ENCODE peak calls at places on chromosomes 2 and 18, in five cellular contexts. One of them, this sample, is unnamed.

GRCh38 chr2:152632736-152633135 is 84.5 kb downstream of the PRPF40A start:
- DNase-seq in choroid plexus epithelial cell: no peak
- DNase-seq in astrocyte of the cerebellum: no peak
- DNase-seq in CD8-positive, alpha-beta T cell: no peak
- DNase-seq in bronchial epithelial cell: no peak
- DNase-seq in this sample: no peak

GRCh38 chr2:240257940-240258580 is 117.6 kb upstream of the OTOS start:
- DNase-seq in choroid plexus epithelial cell: no peak
- DNase-seq in astrocyte of the cerebellum: no peak
- DNase-seq in CD8-positive, alpha-beta T cell: no peak
- DNase-seq in bronchial epithelial cell: no peak
- DNase-seq in this sample: no peak

GRCh38 chr2:156333274-156333950 is 891 bp upstream of the NR4A2 start:
- DNase-seq in choroid plexus epithelial cell: no peak
- DNase-seq in astrocyte of the cerebellum: no peak
- DNase-seq in CD8-positive, alpha-beta T cell: no peak
- DNase-seq in bronchial epithelial cell: no peak
- DNase-seq in this sample: no peak

GRCh38 chr2:190514676-190515075 is 19.8 kb downstream of the NEMP2 start:
- DNase-seq in choroid plexus epithelial cell: no peak
- DNase-seq in astrocyte of the cerebellum: no peak
- DNase-seq in CD8-positive, alpha-beta T cell: no peak
- DNase-seq in bronchial epithelial cell: no peak
- DNase-seq in this sample: no peak

GRCh38 chr2:102932521-102932920 is 170.7 kb downstream of the TMEM182 start:
- DNase-seq in choroid plexus epithelial cell: no peak
- DNase-seq in astrocyte of the cerebellum: no peak
- DNase-seq in CD8-positive, alpha-beta T cell: no peak
- DNase-seq in bronchial epithelial cell: peak; percentile 13
- DNase-seq in this sample: no peak

GRCh38 chr2:96142217-96143113 is 2.8 kb downstream of the DUSP2 start:
- DNase-seq in choroid plexus epithelial cell: no peak
- DNase-seq in astrocyte of the cerebellum: no peak
- DNase-seq in CD8-positive, alpha-beta T cell: no peak
- DNase-seq in bronchial epithelial cell: no peak
- DNase-seq in this sample: no peak

GRCh38 chr2:191486584-191487320 is 191.2 kb upstream of the NABP1 start:
- DNase-seq in choroid plexus epithelial cell: peak; percentile 98
- DNase-seq in astrocyte of the cerebellum: peak; percentile 99
- DNase-seq in CD8-positive, alpha-beta T cell: no peak
- DNase-seq in bronchial epithelial cell: peak; percentile 98
- DNase-seq in this sample: no peak

GRCh38 chr2:11234309-11234708 is 79.0 kb downstream of the SLC66A3 start:
- DNase-seq in choroid plexus epithelial cell: peak; percentile 45
- DNase-seq in astrocyte of the cerebellum: no peak
- DNase-seq in CD8-positive, alpha-beta T cell: no peak
- DNase-seq in bronchial epithelial cell: peak; percentile 17
- DNase-seq in this sample: no peak

GRCh38 chr2:58992062-58992736 is 751.1 kb upstream of the FANCL start:
- DNase-seq in choroid plexus epithelial cell: peak; percentile 58
- DNase-seq in astrocyte of the cerebellum: no peak
- DNase-seq in CD8-positive, alpha-beta T cell: no peak
- DNase-seq in bronchial epithelial cell: no peak
- DNase-seq in this sample: no peak

GRCh38 chr2:66781804-66782203 is 346.9 kb downstream of the MEIS1 start:
- DNase-seq in choroid plexus epithelial cell: no peak
- DNase-seq in astrocyte of the cerebellum: no peak
- DNase-seq in CD8-positive, alpha-beta T cell: no peak
- DNase-seq in bronchial epithelial cell: peak; percentile 65
- DNase-seq in this sample: no peak

GRCh38 chr2:95316466-95317122 is 19.4 kb downstream of the KCNIP3 start:
- DNase-seq in choroid plexus epithelial cell: peak; percentile 20
- DNase-seq in astrocyte of the cerebellum: peak; percentile 18
- DNase-seq in CD8-positive, alpha-beta T cell: no peak
- DNase-seq in bronchial epithelial cell: no peak
- DNase-seq in this sample: no peak

GRCh38 chr2:168243061-168243460 is 4.3 kb downstream of the STK39 start:
- DNase-seq in choroid plexus epithelial cell: no peak
- DNase-seq in astrocyte of the cerebellum: no peak
- DNase-seq in CD8-positive, alpha-beta T cell: no peak
- DNase-seq in bronchial epithelial cell: no peak
- DNase-seq in this sample: no peak

GRCh38 chr18:30748541-30748940 is 294.0 kb downstream of the DSC3 start:
- DNase-seq in choroid plexus epithelial cell: no peak
- DNase-seq in astrocyte of the cerebellum: no peak
- DNase-seq in CD8-positive, alpha-beta T cell: no peak
- DNase-seq in bronchial epithelial cell: no peak
- DNase-seq in this sample: no peak

GRCh38 chr18:34773378-34773777 is 63.3 kb downstream of the DTNA start:
- DNase-seq in choroid plexus epithelial cell: no peak
- DNase-seq in astrocyte of the cerebellum: no peak
- DNase-seq in CD8-positive, alpha-beta T cell: no peak
- DNase-seq in bronchial epithelial cell: peak; percentile 28
- DNase-seq in this sample: no peak

DNA sequence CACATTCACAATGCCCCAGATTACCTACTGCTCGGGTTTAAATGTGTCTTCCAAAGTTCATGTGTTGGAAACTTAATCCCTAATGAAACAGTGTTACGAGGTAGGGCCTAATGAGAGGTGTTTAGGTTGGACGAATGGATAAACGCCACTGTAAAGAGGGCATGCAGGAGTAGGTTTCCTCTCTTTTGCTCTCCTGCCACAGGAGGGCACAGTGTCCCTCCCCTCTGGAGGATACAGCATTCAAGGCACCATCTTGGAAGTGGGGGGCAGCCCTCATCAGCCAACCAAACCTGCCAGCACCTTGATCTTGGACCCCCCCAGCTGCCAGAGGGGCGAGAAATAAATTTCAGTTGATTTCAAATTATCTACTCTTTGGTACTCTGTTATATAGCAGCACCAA is 103.5 kb downstream of the TSHZ1 start:
- DNase-seq in choroid plexus epithelial cell: no peak
- DNase-seq in astrocyte of the cerebellum: no peak
- DNase-seq in CD8-positive, alpha-beta T cell: no peak
- DNase-seq in bronchial epithelial cell: no peak
- DNase-seq in this sample: no peak
- TF ChIP-seq CTCF in choroid plexus epithelial cell: peak; percentile 24
- TF ChIP-seq CTCF in astrocyte of the cerebellum: no peak
- TF ChIP-seq CTCF in CD8-positive, alpha-beta T cell: no peak
- TF ChIP-seq CTCF in bronchial epithelial cell: no peak
- TF ChIP-seq CTCF in this sample: no peak

DNA sequence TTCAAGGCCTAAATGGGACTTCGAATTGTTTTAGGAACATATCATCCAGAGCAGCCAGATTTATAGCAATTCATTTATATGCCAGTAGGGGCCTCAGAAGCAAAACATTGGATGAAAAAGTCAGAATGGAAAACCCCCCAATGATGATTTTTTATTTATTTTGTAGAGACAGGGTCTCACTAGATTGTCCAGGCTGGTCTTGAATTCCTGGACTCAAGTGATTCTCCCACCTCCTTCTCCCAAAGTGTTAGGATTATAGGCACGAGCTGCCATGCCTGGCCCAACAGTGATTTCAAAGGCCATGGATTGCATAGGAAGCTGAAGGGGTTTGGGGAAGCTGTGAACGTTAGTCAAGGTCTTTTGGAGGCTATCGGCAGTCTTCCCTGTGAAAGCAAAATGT is 21.9 kb upstream of the MCFD2 start:
- DNase-seq in choroid plexus epithelial cell: peak; percentile 33
- DNase-seq in astrocyte of the cerebellum: no peak
- DNase-seq in CD8-positive, alpha-beta T cell: no peak
- DNase-seq in bronchial epithelial cell: no peak
- DNase-seq in this sample: no peak
- TF ChIP-seq CTCF in choroid plexus epithelial cell: peak; percentile 48
- TF ChIP-seq CTCF in astrocyte of the cerebellum: peak; percentile 50
- TF ChIP-seq CTCF in CD8-positive, alpha-beta T cell: peak; percentile 55
- TF ChIP-seq CTCF in bronchial epithelial cell: peak; percentile 26
- TF ChIP-seq CTCF in this sample: peak; percentile 59

GRCh38 chr2:45028276-45028675 is 19.0 kb upstream of the SIX2 start:
- DNase-seq in choroid plexus epithelial cell: peak; percentile 69
- DNase-seq in astrocyte of the cerebellum: no peak
- DNase-seq in CD8-positive, alpha-beta T cell: no peak
- DNase-seq in bronchial epithelial cell: peak; percentile 63
- DNase-seq in this sample: no peak

GRCh38 chr2:45029215-45029614 is 20.0 kb upstream of the SIX2 start:
- DNase-seq in choroid plexus epithelial cell: peak; percentile 50
- DNase-seq in astrocyte of the cerebellum: no peak
- DNase-seq in CD8-positive, alpha-beta T cell: no peak
- DNase-seq in bronchial epithelial cell: no peak
- DNase-seq in this sample: no peak

GRCh38 chr2:45020439-45020838 is 11.2 kb upstream of the SIX2 start:
- DNase-seq in choroid plexus epithelial cell: no peak
- DNase-seq in astrocyte of the cerebellum: no peak
- DNase-seq in CD8-positive, alpha-beta T cell: no peak
- DNase-seq in bronchial epithelial cell: no peak
- DNase-seq in this sample: no peak

GRCh38 chr2:45027051-45027450 is 17.8 kb upstream of the SIX2 start:
- DNase-seq in choroid plexus epithelial cell: no peak
- DNase-seq in astrocyte of the cerebellum: no peak
- DNase-seq in CD8-positive, alpha-beta T cell: no peak
- DNase-seq in bronchial epithelial cell: no peak
- DNase-seq in this sample: no peak

DNA sequence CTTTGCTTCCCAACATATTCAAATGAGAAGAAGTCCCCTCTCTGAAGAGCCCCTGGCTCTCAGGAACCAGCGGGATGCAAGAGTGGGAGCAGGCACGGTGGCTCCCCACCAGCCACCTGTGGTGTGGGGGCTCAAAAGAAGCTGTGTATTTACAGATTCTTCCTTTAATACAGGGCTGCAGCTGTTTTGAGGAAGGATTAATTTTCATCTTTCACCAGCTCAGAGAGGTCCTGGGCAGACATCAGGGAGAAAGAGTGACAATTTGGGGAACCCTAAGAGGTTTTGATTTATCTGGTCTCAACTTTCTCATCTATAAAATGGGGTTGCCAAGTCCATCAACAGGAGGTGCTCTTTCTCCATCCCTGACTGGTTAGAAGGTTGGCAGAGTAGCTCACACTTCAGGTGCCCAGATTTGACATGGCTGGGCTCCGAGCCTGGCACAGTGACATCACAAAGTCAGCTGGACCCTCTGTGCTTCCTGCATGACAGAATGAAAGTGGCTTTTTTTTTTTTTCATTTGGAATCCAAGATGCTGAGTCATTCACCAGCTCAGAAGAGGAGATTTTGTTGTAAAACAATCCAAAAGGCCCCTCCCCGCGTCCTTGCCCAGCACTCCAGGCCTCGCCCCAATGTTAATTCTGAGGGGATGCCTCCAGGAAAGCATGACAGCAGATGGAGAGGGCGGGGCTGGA is 15.5 kb upstream of the SIX2 start:
- DNase-seq in choroid plexus epithelial cell: peak; percentile 85
- DNase-seq in astrocyte of the cerebellum: peak; percentile 52
- DNase-seq in CD8-positive, alpha-beta T cell: no peak
- DNase-seq in bronchial epithelial cell: peak; percentile 90
- DNase-seq in this sample: no peak
- TF ChIP-seq CTCF in choroid plexus epithelial cell: no peak
- TF ChIP-seq CTCF in astrocyte of the cerebellum: no peak
- TF ChIP-seq CTCF in CD8-positive, alpha-beta T cell: no peak
- TF ChIP-seq CTCF in bronchial epithelial cell: peak; percentile 50
- TF ChIP-seq CTCF in this sample: no peak

DNA sequence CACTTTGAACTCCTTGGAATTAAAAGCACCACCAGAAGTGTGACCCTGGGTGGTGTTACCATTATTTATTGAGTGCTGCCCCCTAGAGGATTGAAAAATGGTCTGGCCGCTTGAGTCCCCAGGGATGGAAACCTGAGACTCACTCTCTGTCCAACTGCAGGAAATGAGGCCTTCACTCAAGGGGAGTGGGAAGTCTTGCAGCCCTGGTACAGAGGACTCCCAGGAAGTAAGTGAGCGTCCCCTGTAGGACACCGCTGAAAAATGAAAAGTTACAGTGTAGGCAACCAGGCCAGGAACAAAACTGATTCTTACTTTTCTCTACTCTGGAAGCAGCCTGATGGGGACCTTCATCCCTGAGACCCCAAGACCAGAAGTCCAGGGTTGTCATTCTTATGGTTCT is 2.2 kb upstream of the NRP2 start:
- DNase-seq in choroid plexus epithelial cell: peak; percentile 97
- DNase-seq in astrocyte of the cerebellum: peak; percentile 68
- DNase-seq in CD8-positive, alpha-beta T cell: peak; percentile 19
- DNase-seq in bronchial epithelial cell: peak; percentile 89
- DNase-seq in this sample: peak; percentile 74
- TF ChIP-seq CTCF in choroid plexus epithelial cell: peak; percentile 80
- TF ChIP-seq CTCF in astrocyte of the cerebellum: peak; percentile 68
- TF ChIP-seq CTCF in CD8-positive, alpha-beta T cell: peak; percentile 37
- TF ChIP-seq CTCF in bronchial epithelial cell: peak; percentile 67
- TF ChIP-seq CTCF in this sample: peak; percentile 82

This sample was measured in neural crest cell.